ENCODE peak calls at places on chromosomes 11 and 22, in nine cellular contexts. W is activated T-helper 1 cell treated with anti-CD3 and anti-CD28 coated beads, Interleukin-12 subunit alpha, Interleukin-12 subunit beta, Interleukin-2, Interleukin-4 antibody, amounts not matched to agents 30 ng/mL and 10 ng/mL and 1 ng/mL, durations not matched to agents 14 hours and 24 hours and 36 hours; J is AG04449; T is lower leg skin; Z is lung; P is fibroblast of pulmonary artery; C is upper lobe of right lung; G is nephron progenitor cell; D is activated CD4-positive, alpha-beta T cell treated with anti-CD3 and anti-CD28 coated beads, Interleukin-2, amount 50 U/mL, for 48 hours. S is an unnamed sample.
A peak's percentile ranks its signal among the peaks of the same experiment; 100 is the strongest.

GRCh38 chr22:28188480-28188879 is 269.4 kb upstream of the PITPNB start:
- DNase-seq in W (no peak), J (no peak), T (no peak), Z (no peak), P (no peak), C (no peak), G (peak; percentile 9), D (no peak), S (no peak)

GRCh38 chr11:13277719-13278619 is at the start of gene BMAL1:
- DNase-seq in W (peak; percentile 48), J (no peak), T (peak; percentile 59), Z (peak; percentile 58), P (peak; percentile 23), C (peak; percentile 87), G (no peak), D (peak; percentile 68), S (peak; percentile 41)

GRCh38 chr22:30340911-30341685 is 14.4 kb upstream of the TBC1D10A start:
- DNase-seq in W (no peak), J (no peak), T (no peak), Z (no peak), P (no peak), C (no peak), G (no peak), D (no peak), S (no peak)

GRCh38 chr22:46262449-46263207 is 515 bp downstream of the PKDREJ start:
- DNase-seq in W (no peak), J (no peak), T (no peak), Z (peak; percentile 74), P (peak; percentile 59), C (peak; percentile 87), G (peak; percentile 50), D (peak; percentile 59), S (no peak)

GRCh38 chr11:27296406-27296994 is 66.5 kb downstream of the CCDC34 start:
- DNase-seq in W (no peak), J (no peak), T (no peak), Z (no peak), P (peak; percentile 79), C (no peak), G (no peak), D (no peak), S (peak; percentile 1)

GRCh38 chr11:7527029-7527428 is 13.2 kb downstream of the PPFIBP2 start:
- DNase-seq in W (peak; percentile 25), J (no peak), T (no peak), Z (no peak), P (no peak), C (no peak), G (no peak), D (peak; percentile 22), S (no peak)

GRCh38 chr11:62324738-62325556 is 12.3 kb upstream of the ASRGL1 start:
- DNase-seq in W (peak; percentile 35), J (no peak), T (peak; percentile 19), Z (peak; percentile 44), P (peak; percentile 58), C (peak; percentile 81), G (peak; percentile 68), D (peak; percentile 74), S (peak; percentile 95)

GRCh38 chr11:70569996-70570692 is 171.8 kb downstream of the CTTN start:
- DNase-seq in W (no peak), J (no peak), T (no peak), Z (no peak), P (no peak), C (peak; percentile 57), G (no peak), D (no peak), S (no peak)

GRCh38 chr22:44026066-44026629 is 2.0 kb downstream of the PARVB start:
- DNase-seq in W (no peak), J (no peak), T (no peak), Z (no peak), P (no peak), C (no peak), G (no peak), D (no peak), S (no peak)

GRCh38 chr11:2586793-2587131 is 113.0 kb downstream of the KCNQ1OT1 start:
- DNase-seq in W (no peak), J (no peak), T (no peak), Z (no peak), P (no peak), C (peak; percentile 58), G (peak; percentile 14), D (no peak), S (no peak)

GRCh38 chr11:67671211-67671520 is 3.3 kb downstream of the ALDH3B2 start:
- DNase-seq in W (no peak), J (no peak), T (no peak), Z (no peak), P (no peak), C (no peak), G (no peak), D (no peak), S (no peak)

GRCh38 chr11:69634590-69634989 is 6.4 kb upstream of the CCND1 start:
- DNase-seq in W (no peak), J (no peak), T (no peak), Z (no peak), P (no peak), C (no peak), G (no peak), D (no peak), S (no peak)

GRCh38 chr11:122261546-122261945 is 145.5 kb upstream of the BLID start:
- DNase-seq in W (no peak), J (no peak), T (no peak), Z (no peak), P (no peak), C (no peak), G (no peak), D (no peak), S (no peak)

S was measured in HL-60.